ENCODE peak calls at places on chromosomes 11 and 22, in four cellular contexts. One of them, this sample, is unnamed.
A peak's percentile ranks its signal among the peaks of the same experiment; 100 is the strongest.

GRCh38 chr11:119323532-119324033 is 6.7 kb upstream of the MCAM start:
- DNase-seq in suprapubic skin: peak; percentile 85
- DNase-seq in GM23248: peak; percentile 72
- DNase-seq in left ventricle myocardium inferior: peak; percentile 73
- DNase-seq in this sample: no peak

GRCh38 chr11:117814204-117814765 is 10.3 kb downstream of the FXYD2 start:
- DNase-seq in left ventricle myocardium inferior: no peak
- DNase-seq in GM23248: no peak
- DNase-seq in suprapubic skin: no peak
- DNase-seq in this sample: no peak

GRCh38 chr11:12161603-12162350 is 51.4 kb downstream of the MICAL2 start:
- DNase-seq in left ventricle myocardium inferior: no peak
- DNase-seq in suprapubic skin: no peak
- DNase-seq in GM23248: no peak
- DNase-seq in this sample: no peak

GRCh38 chr22:43774318-43774717 is 37.8 kb downstream of the EFCAB6 start:
- DNase-seq in suprapubic skin: no peak
- DNase-seq in GM23248: no peak
- DNase-seq in left ventricle myocardium inferior: no peak
- DNase-seq in this sample: no peak

GRCh38 chr11:128768876-128769275 is 75.0 kb downstream of the FLI1 start:
- DNase-seq in left ventricle myocardium inferior: no peak
- DNase-seq in suprapubic skin: no peak
- DNase-seq in GM23248: no peak
- DNase-seq in this sample: no peak

GRCh38 chr22:26174280-26174679 is 5.0 kb downstream of the SEZ6L start:
- DNase-seq in GM23248: peak; percentile 48
- DNase-seq in left ventricle myocardium inferior: no peak
- DNase-seq in suprapubic skin: peak; percentile 62
- DNase-seq in this sample: no peak

GRCh38 chr22:29113329-29113728 is 40.5 kb downstream of the KREMEN1 start:
- DNase-seq in suprapubic skin: no peak
- DNase-seq in GM23248: no peak
- DNase-seq in left ventricle myocardium inferior: no peak
- DNase-seq in this sample: no peak

GRCh38 chr11:84887055-84887629 is 740.0 kb downstream of the DLG2 start:
- DNase-seq in suprapubic skin: no peak
- DNase-seq in GM23248: peak; percentile 62
- DNase-seq in left ventricle myocardium inferior: no peak
- DNase-seq in this sample: no peak

GRCh38 chr11:72249961-72250360 is 6.0 kb upstream of the PHOX2A start:
- DNase-seq in left ventricle myocardium inferior: no peak
- DNase-seq in suprapubic skin: no peak
- DNase-seq in GM23248: no peak
- DNase-seq in this sample: peak; percentile 62
- H3K27me3 ChIP-seq in left ventricle myocardium inferior: peaks cover 92% of the 10 kb centered on the region
- H3K27me3 ChIP-seq in suprapubic skin: peaks cover 51% of the 10 kb centered on the region
- H3K27me3 ChIP-seq in GM23248: peaks cover 39% of the 10 kb centered on the region
- H3K27me3 ChIP-seq in this sample: peaks cover 2% of the 10 kb centered on the region

GRCh38 chr22:49583341-49583740 is 244.3 kb downstream of the BRD1 start:
- DNase-seq in suprapubic skin: no peak
- DNase-seq in GM23248: no peak
- DNase-seq in left ventricle myocardium inferior: no peak
- DNase-seq in this sample: no peak
- H3K27me3 ChIP-seq in suprapubic skin: no peaks in the 10 kb centered on the region
- H3K27me3 ChIP-seq in GM23248: no peaks in the 10 kb centered on the region
- H3K27me3 ChIP-seq in left ventricle myocardium inferior: peaks cover 3% of the 10 kb centered on the region
- H3K27me3 ChIP-seq in this sample: no peaks in the 10 kb centered on the region

DNA sequence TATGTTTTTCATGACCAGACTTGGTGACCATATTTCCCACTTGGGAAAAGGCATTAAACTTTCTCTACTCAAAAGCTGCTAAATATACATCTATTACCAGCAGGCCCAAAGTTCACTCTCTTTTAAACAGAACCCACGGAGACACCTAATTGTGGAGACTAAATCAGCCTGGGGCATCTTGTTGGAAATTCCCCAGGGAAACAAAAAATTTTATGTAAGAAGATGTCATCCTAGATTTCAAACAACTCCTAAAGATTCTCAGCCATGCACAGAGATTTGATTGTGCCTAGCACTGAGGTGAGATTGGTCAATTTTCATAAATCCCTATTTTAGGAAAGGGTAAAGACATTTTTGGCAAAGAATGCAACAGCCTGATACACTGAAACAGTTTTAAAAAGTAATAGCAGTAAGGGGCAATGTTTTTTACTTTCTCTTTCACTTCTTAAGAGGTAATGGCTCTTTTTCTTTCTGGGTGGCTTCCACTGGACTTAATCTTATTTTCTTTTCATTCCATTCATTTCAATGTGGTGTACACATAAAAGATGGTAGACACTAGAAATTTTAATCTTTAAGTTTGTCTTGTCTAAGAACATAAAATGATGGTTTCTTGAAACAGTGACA is 9.6 kb downstream of the OR52N2 start:
- DNase-seq in GM23248: no peak
- DNase-seq in suprapubic skin: no peak
- DNase-seq in left ventricle myocardium inferior: no peak
- DNase-seq in this sample: no peak
- H3K27me3 ChIP-seq in GM23248: peaks cover 4% of the 10 kb centered on the region
- H3K27me3 ChIP-seq in suprapubic skin: no peaks in the 10 kb centered on the region
- H3K27me3 ChIP-seq in left ventricle myocardium inferior: no peaks in the 10 kb centered on the region
- H3K27me3 ChIP-seq in this sample: no peaks in the 10 kb centered on the region

GRCh38 chr22:22092974-22093373 is 110.4 kb upstream of the TOP3B start:
- DNase-seq in suprapubic skin: no peak
- DNase-seq in GM23248: no peak
- DNase-seq in left ventricle myocardium inferior: no peak
- DNase-seq in this sample: no peak

GRCh38 chr22:22092101-22092500 is 109.5 kb upstream of the TOP3B start:
- DNase-seq in GM23248: no peak
- DNase-seq in left ventricle myocardium inferior: no peak
- DNase-seq in suprapubic skin: no peak
- DNase-seq in this sample: no peak

GRCh38 chr22:22093743-22094142 is 111.2 kb upstream of the TOP3B start:
- DNase-seq in GM23248: no peak
- DNase-seq in suprapubic skin: no peak
- DNase-seq in left ventricle myocardium inferior: no peak
- DNase-seq in this sample: no peak

GRCh38 chr22:22094514-22094913 is 111.9 kb upstream of the TOP3B start:
- DNase-seq in GM23248: no peak
- DNase-seq in left ventricle myocardium inferior: no peak
- DNase-seq in suprapubic skin: no peak
- DNase-seq in this sample: no peak

GRCh38 chr22:22094921-22095320 is 112.3 kb upstream of the TOP3B start:
- DNase-seq in GM23248: no peak
- DNase-seq in left ventricle myocardium inferior: no peak
- DNase-seq in suprapubic skin: no peak
- DNase-seq in this sample: no peak
- H3K27me3 ChIP-seq in GM23248: peaks cover 52% of the 10 kb centered on the region
- H3K27me3 ChIP-seq in left ventricle myocardium inferior: peaks cover 87% of the 10 kb centered on the region
- H3K27me3 ChIP-seq in suprapubic skin: peaks cover 16% of the 10 kb centered on the region
- H3K27me3 ChIP-seq in this sample: no peaks in the 10 kb centered on the region

DNA sequence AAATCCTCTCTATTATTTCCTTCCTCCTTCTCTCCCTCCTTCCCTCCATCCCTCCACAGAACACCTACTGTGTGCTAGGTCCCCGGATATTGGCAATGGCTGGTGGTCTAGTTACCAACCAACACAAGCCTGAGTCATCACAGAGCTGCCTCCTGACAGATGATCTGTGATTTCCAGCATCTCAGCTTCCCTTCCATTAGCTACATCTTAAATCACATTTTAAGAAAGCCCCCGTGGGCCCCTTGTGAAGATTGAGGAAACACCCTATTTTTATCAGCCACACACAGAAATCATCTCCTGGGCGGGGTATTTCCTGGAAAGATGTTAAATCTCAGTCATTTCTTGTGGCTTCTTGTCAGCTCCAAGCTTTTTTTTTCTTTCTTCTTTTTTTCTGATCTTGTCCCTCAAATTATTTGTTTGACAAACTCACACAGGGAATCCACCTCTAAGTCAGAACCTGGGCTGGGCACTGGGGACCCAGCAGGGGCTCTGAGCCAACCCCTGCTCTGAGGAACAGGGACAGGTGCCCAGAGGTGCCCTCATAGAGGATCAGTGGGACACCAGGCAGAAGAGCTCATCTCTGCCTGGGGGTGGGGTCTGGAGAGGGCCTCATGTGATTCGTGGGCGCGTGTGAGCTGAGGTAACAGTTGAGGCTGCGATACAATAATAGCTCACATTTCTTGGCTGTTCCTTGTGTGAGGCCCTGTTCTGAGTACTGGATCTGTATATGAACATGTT is 42.4 kb downstream of the CACNA1I start:
- DNase-seq in suprapubic skin: no peak
- DNase-seq in GM23248: no peak
- DNase-seq in left ventricle myocardium inferior: no peak
- DNase-seq in this sample: no peak
- H3K27me3 ChIP-seq in suprapubic skin: peaks cover 58% of the 10 kb centered on the region
- H3K27me3 ChIP-seq in GM23248: peaks cover 25% of the 10 kb centered on the region
- H3K27me3 ChIP-seq in left ventricle myocardium inferior: peaks cover 96% of the 10 kb centered on the region
- H3K27me3 ChIP-seq in this sample: no peaks in the 10 kb centered on the region

GRCh38 chr11:44729065-44729464 is 2.3 kb downstream of the TSPAN18 start:
- DNase-seq in left ventricle myocardium inferior: peak; percentile 33
- DNase-seq in suprapubic skin: no peak
- DNase-seq in GM23248: no peak
- DNase-seq in this sample: no peak
- H3K27me3 ChIP-seq in left ventricle myocardium inferior: no peaks in the 10 kb centered on the region
- H3K27me3 ChIP-seq in suprapubic skin: peaks cover 13% of the 10 kb centered on the region
- H3K27me3 ChIP-seq in GM23248: peaks cover 64% of the 10 kb centered on the region
- H3K27me3 ChIP-seq in this sample: no peaks in the 10 kb centered on the region

This sample was measured in vagina.